ENCODE peak calls at places on chromosomes 5 and 9, in four cellular contexts. Z is CD4-positive, alpha-beta memory T cell; Q is body of pancreas; M is activated T-cell treated with anti-CD3 and anti-CD28 coated beads for 48 hours. K is an unnamed sample.

GRCh38 chr5:148794729-148795590 is 31.5 kb upstream of the ADRB2 start:
- DNase-seq in Z (no peak), Q (no peak), M (no peak), K (no peak)

GRCh38 chr9:128724744-128725211 is 851 bp upstream of the ZDHHC12 start:
- DNase-seq in Z (no peak), Q (peak), M (peak), K (peak)

GRCh38 chr5:83924171-83924570 is 203.5 kb upstream of the HAPLN1 start:
- DNase-seq in Z (no peak), Q (no peak), M (no peak), K (no peak)

GRCh38 chr5:149666212-149666852 is 63.8 kb upstream of the PPARGC1B start:
- DNase-seq in Z (no peak), Q (no peak), M (no peak), K (no peak)

GRCh38 chr9:130207241-130207992 is 35.2 kb downstream of the NCS1 start:
- DNase-seq in Z (no peak), Q (no peak), M (no peak), K (no peak)

GRCh38 chr9:5453673-5454072 is 3.3 kb downstream of the CD274 start:
- DNase-seq in Z (no peak), Q (no peak), M (no peak), K (no peak)

GRCh38 chr5:122447941-122448340 is 135.9 kb downstream of the SNCAIP start:
- DNase-seq in Z (no peak), Q (no peak), M (no peak), K (no peak)

GRCh38 chr9:2234371-2234893 is 219.3 kb downstream of the SMARCA2 start:
- DNase-seq in Z (no peak), Q (no peak), M (no peak), K (no peak)

GRCh38 chr5:159504106-159504856 is 174.0 kb upstream of the IL12B start:
- DNase-seq in Z (no peak), Q (no peak), M (no peak), K (no peak)

GRCh38 chr9:15249042-15249818 is 57.8 kb downstream of the TTC39B start:
- DNase-seq in Z (no peak), Q (no peak), M (no peak), K (no peak)

GRCh38 chr9:95506438-95506691 is 10.4 kb downstream of the PTCH1 start:
- DNase-seq in Z (peak), Q (peak), M (peak), K (no peak)

GRCh38 chr5:150641826-150642566 is 1.5 kb downstream of the SYNPO start:
- DNase-seq in Z (no peak), Q (no peak), M (no peak), K (peak)

GRCh38 chr5:40680741-40681350 is 1.1 kb downstream of the PTGER4 start:
- DNase-seq in Z (peak), Q (peak), M (peak), K (peak)

GRCh38 chr9:138051586-138052321 is 174.2 kb downstream of the CACNA1B start:
- DNase-seq in Z (no peak), Q (no peak), M (no peak), K (peak)

GRCh38 chr9:137731216-137731946 is 112.6 kb downstream of the EHMT1 start:
- DNase-seq in Z (no peak), Q (no peak), M (no peak), K (peak)

GRCh38 chr9:123710299-123710698 is 219.6 kb downstream of the DENND1A start:
- DNase-seq in Z (no peak), Q (no peak), M (no peak), K (no peak)

GRCh38 chr5:134577022-134577795 is 51.7 kb downstream of the JADE2 start:
- DNase-seq in Z (no peak), Q (peak), M (no peak), K (peak)

GRCh38 chr5:59206132-59206581 is 623.3 kb downstream of the RAB3C start:
- DNase-seq in Z (no peak), Q (no peak), M (no peak), K (no peak)

GRCh38 chr9:18564018-18564880 is 90.3 kb downstream of the ADAMTSL1 start:
- DNase-seq in Z (no peak), Q (no peak), M (no peak), K (no peak)

GRCh38 chr5:35919191-35919590 is 19.2 kb downstream of the CAPSL start:
- DNase-seq in Z (no peak), Q (no peak), M (no peak), K (no peak)

K was measured in kidney.